ENCODE peak calls at places on chromosome 5, in five cellular contexts. One of them, this sample, is unnamed.

GRCh38 chr5:81896764-81897163 is 75.1 kb upstream of the ATG10 start:
- DNase-seq in choroid plexus epithelial cell: no peak
- DNase-seq in hepatocyte: no peak
- DNase-seq in fibroblast of lung: peak
- DNase-seq in aorta: no peak
- DNase-seq in this sample: no peak

GRCh38 chr5:93583799-93584530 is 943 bp downstream of the NR2F1 start:
- DNase-seq in choroid plexus epithelial cell: no peak
- DNase-seq in fibroblast of lung: peak
- DNase-seq in aorta: peak
- DNase-seq in hepatocyte: peak
- DNase-seq in this sample: no peak

GRCh38 chr5:107126341-107126740 is 544.4 kb downstream of the EFNA5 start:
- DNase-seq in hepatocyte: no peak
- DNase-seq in fibroblast of lung: no peak
- DNase-seq in choroid plexus epithelial cell: no peak
- DNase-seq in aorta: no peak
- DNase-seq in this sample: no peak

GRCh38 chr5:181189962-181190710 is 14.9 kb downstream of the TRIM7 start:
- DNase-seq in aorta: peak
- DNase-seq in fibroblast of lung: no peak
- DNase-seq in hepatocyte: peak
- DNase-seq in choroid plexus epithelial cell: no peak
- DNase-seq in this sample: peak

GRCh38 chr5:140245926-140246325 is 57.0 kb downstream of the PFDN1 start:
- DNase-seq in fibroblast of lung: no peak
- DNase-seq in choroid plexus epithelial cell: no peak
- DNase-seq in hepatocyte: no peak
- DNase-seq in aorta: no peak
- DNase-seq in this sample: no peak

GRCh38 chr5:84384604-84385575 is at the start of gene EDIL3:
- DNase-seq in aorta: peak
- DNase-seq in hepatocyte: peak
- DNase-seq in choroid plexus epithelial cell: peak
- DNase-seq in fibroblast of lung: peak
- DNase-seq in this sample: no peak

GRCh38 chr5:17374973-17375844 is 122.8 kb upstream of the TAF11L2 start:
- DNase-seq in hepatocyte: peak
- DNase-seq in choroid plexus epithelial cell: peak
- DNase-seq in aorta: no peak
- DNase-seq in fibroblast of lung: peak
- DNase-seq in this sample: peak

GRCh38 chr5:142300677-142301076 is 24.1 kb downstream of the SPRY4 start:
- DNase-seq in choroid plexus epithelial cell: no peak
- DNase-seq in fibroblast of lung: no peak
- DNase-seq in aorta: no peak
- DNase-seq in hepatocyte: no peak
- DNase-seq in this sample: no peak

GRCh38 chr5:77029376-77029885 is 773 bp upstream of the AGGF1 start:
- DNase-seq in aorta: no peak
- DNase-seq in hepatocyte: no peak
- DNase-seq in choroid plexus epithelial cell: no peak
- DNase-seq in fibroblast of lung: no peak
- DNase-seq in this sample: no peak

GRCh38 chr5:1801061-1801953 is at the start of gene NDUFS6:
- DNase-seq in hepatocyte: peak
- DNase-seq in fibroblast of lung: peak
- DNase-seq in aorta: peak
- DNase-seq in choroid plexus epithelial cell: peak
- DNase-seq in this sample: peak

GRCh38 chr5:154168395-154168794 is 22.1 kb upstream of the GALNT10 start:
- DNase-seq in hepatocyte: no peak
- DNase-seq in aorta: no peak
- DNase-seq in fibroblast of lung: no peak
- DNase-seq in choroid plexus epithelial cell: no peak
- DNase-seq in this sample: no peak

GRCh38 chr5:61332891-61333350 is 863 bp downstream of the ZSWIM6 start:
- DNase-seq in aorta: peak
- DNase-seq in hepatocyte: peak
- DNase-seq in choroid plexus epithelial cell: peak
- DNase-seq in fibroblast of lung: peak
- DNase-seq in this sample: peak

DNA sequence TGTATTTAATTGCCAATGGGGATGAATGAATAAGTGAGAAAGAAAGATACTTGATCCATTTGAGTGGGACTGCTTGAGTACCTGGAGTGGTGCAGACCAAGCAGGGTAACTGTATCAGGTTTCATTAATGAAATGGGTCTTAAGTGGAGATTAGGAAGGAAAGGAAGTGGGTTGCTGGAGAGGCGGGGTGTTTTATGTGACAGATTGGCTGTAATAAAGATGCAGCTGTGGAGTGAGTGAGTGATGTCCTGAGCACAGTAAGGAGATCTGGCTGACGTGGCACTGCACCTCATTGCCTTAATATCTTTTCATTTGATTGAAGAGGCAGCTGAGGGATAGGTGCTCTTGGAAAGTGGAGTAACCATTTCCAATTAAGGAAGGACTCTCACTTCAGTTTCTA is 161.0 kb upstream of the CCDC152 start:
- DNase-seq in choroid plexus epithelial cell: no peak
- DNase-seq in hepatocyte: no peak
- DNase-seq in fibroblast of lung: no peak
- DNase-seq in aorta: no peak
- DNase-seq in this sample: no peak
- H3K4me3 ChIP-seq in choroid plexus epithelial cell: no peak
- H3K4me3 ChIP-seq in hepatocyte: no peak
- H3K4me3 ChIP-seq in fibroblast of lung: no peak
- H3K4me3 ChIP-seq in aorta: no peak
- H3K4me3 ChIP-seq in this sample: no peak

GRCh38 chr5:35617435-35618296 is at the start of gene SPEF2:
- DNase-seq in fibroblast of lung: peak
- DNase-seq in hepatocyte: peak
- DNase-seq in aorta: peak
- DNase-seq in choroid plexus epithelial cell: peak
- DNase-seq in this sample: peak
- H3K4me3 ChIP-seq in fibroblast of lung: peak
- H3K4me3 ChIP-seq in hepatocyte: peak
- H3K4me3 ChIP-seq in aorta: peak
- H3K4me3 ChIP-seq in choroid plexus epithelial cell: peak
- H3K4me3 ChIP-seq in this sample: peak

DNA sequence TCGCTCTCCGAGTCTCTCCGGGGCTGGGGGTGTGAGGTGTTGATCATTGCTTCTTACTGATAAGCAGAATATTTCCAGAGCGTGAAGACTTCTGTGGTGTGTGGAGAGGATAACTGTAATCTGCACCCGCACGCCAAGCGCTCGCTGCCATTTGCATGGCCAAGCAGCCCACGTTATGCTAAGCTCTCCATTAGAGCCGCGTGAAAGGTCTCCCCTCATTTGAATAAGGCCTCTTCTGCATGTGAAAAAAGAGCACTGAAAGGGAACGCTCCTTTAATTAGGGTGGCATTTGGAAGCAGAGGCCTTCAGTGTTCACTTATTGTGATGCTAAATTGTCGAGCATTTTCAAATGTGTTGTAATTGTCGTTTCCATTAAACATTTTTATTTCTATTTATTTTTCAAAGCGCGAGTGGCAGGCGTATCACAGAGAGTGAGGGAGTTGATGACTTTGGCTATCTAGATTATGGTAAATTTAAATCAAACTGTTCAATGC is 163.6 kb upstream of the IRX2 start:
- DNase-seq in hepatocyte: no peak
- DNase-seq in fibroblast of lung: no peak
- DNase-seq in choroid plexus epithelial cell: no peak
- DNase-seq in aorta: no peak
- DNase-seq in this sample: no peak
- H3K4me3 ChIP-seq in hepatocyte: no peak
- H3K4me3 ChIP-seq in fibroblast of lung: no peak
- H3K4me3 ChIP-seq in choroid plexus epithelial cell: no peak
- H3K4me3 ChIP-seq in aorta: no peak
- H3K4me3 ChIP-seq in this sample: no peak

GRCh38 chr5:137015540-137016116 is 483.5 kb downstream of the SPOCK1 start:
- DNase-seq in choroid plexus epithelial cell: no peak
- DNase-seq in hepatocyte: no peak
- DNase-seq in fibroblast of lung: no peak
- DNase-seq in aorta: no peak
- DNase-seq in this sample: no peak
- H3K4me3 ChIP-seq in choroid plexus epithelial cell: no peak
- H3K4me3 ChIP-seq in hepatocyte: no peak
- H3K4me3 ChIP-seq in fibroblast of lung: no peak
- H3K4me3 ChIP-seq in aorta: no peak
- H3K4me3 ChIP-seq in this sample: no peak

GRCh38 chr5:9533577-9534334 is 12.1 kb downstream of the SEMA5A start:
- DNase-seq in fibroblast of lung: no peak
- DNase-seq in aorta: no peak
- DNase-seq in hepatocyte: no peak
- DNase-seq in choroid plexus epithelial cell: peak
- DNase-seq in this sample: no peak

GRCh38 chr5:9534881-9535517 is 10.9 kb downstream of the SEMA5A start:
- DNase-seq in hepatocyte: no peak
- DNase-seq in choroid plexus epithelial cell: no peak
- DNase-seq in aorta: peak
- DNase-seq in fibroblast of lung: peak
- DNase-seq in this sample: no peak

GRCh38 chr5:9538504-9538903 is 7.4 kb downstream of the SEMA5A start:
- DNase-seq in choroid plexus epithelial cell: peak
- DNase-seq in aorta: no peak
- DNase-seq in fibroblast of lung: no peak
- DNase-seq in hepatocyte: no peak
- DNase-seq in this sample: no peak

GRCh38 chr5:9537223-9538141 is 8.4 kb downstream of the SEMA5A start:
- DNase-seq in choroid plexus epithelial cell: no peak
- DNase-seq in fibroblast of lung: no peak
- DNase-seq in hepatocyte: no peak
- DNase-seq in aorta: no peak
- DNase-seq in this sample: no peak

GRCh38 chr5:9536717-9537116 is 9.2 kb downstream of the SEMA5A start:
- DNase-seq in choroid plexus epithelial cell: no peak
- DNase-seq in hepatocyte: no peak
- DNase-seq in fibroblast of lung: no peak
- DNase-seq in aorta: no peak
- DNase-seq in this sample: no peak
- H3K4me3 ChIP-seq in choroid plexus epithelial cell: no peak
- H3K4me3 ChIP-seq in hepatocyte: no peak
- H3K4me3 ChIP-seq in fibroblast of lung: no peak
- H3K4me3 ChIP-seq in aorta: no peak
- H3K4me3 ChIP-seq in this sample: no peak